ENCODE peak calls at places on chromosomes 13 and 19, in five cellular contexts. One of them, this sample, is unnamed.

GRCh38 chr19:30226464-30227070 is 145.6 kb upstream of the ZNF536 start:
- DNase-seq in fibroblast of pulmonary artery: no peak
- DNase-seq in RPMI7951: no peak
- DNase-seq in stimulated activated CD8-positive, alpha-beta memory T cell treated with anti-CD3 and anti-CD28 coated beads, Interleukin-7, amount 100 ng/mL, for 24 hours: no peak
- DNase-seq in activated T-cell treated with anti-CD3 and anti-CD28 coated beads, Interleukin-2, amount 50 U/mL, for 4 hours: no peak
- DNase-seq in this sample: no peak

GRCh38 chr13:97506511-97506910 is 72.5 kb downstream of the RAP2A start:
- DNase-seq in activated T-cell treated with anti-CD3 and anti-CD28 coated beads, Interleukin-2, amount 50 U/mL, for 4 hours: no peak
- DNase-seq in stimulated activated CD8-positive, alpha-beta memory T cell treated with anti-CD3 and anti-CD28 coated beads, Interleukin-7, amount 100 ng/mL, for 24 hours: no peak
- DNase-seq in fibroblast of pulmonary artery: peak
- DNase-seq in RPMI7951: no peak
- DNase-seq in this sample: no peak

GRCh38 chr19:17209126-17210036 is 5.8 kb upstream of the USE1 start:
- DNase-seq in RPMI7951: peak
- DNase-seq in activated T-cell treated with anti-CD3 and anti-CD28 coated beads, Interleukin-2, amount 50 U/mL, for 4 hours: no peak
- DNase-seq in stimulated activated CD8-positive, alpha-beta memory T cell treated with anti-CD3 and anti-CD28 coated beads, Interleukin-7, amount 100 ng/mL, for 24 hours: peak
- DNase-seq in fibroblast of pulmonary artery: peak
- DNase-seq in this sample: no peak

GRCh38 chr19:55528030-55528801 is 8.7 kb downstream of the SBK2 start:
- DNase-seq in stimulated activated CD8-positive, alpha-beta memory T cell treated with anti-CD3 and anti-CD28 coated beads, Interleukin-7, amount 100 ng/mL, for 24 hours: no peak
- DNase-seq in fibroblast of pulmonary artery: no peak
- DNase-seq in activated T-cell treated with anti-CD3 and anti-CD28 coated beads, Interleukin-2, amount 50 U/mL, for 4 hours: no peak
- DNase-seq in RPMI7951: no peak
- DNase-seq in this sample: no peak

GRCh38 chr13:102983496-102983895 is 82.7 kb downstream of the SLC10A2 start:
- DNase-seq in RPMI7951: peak
- DNase-seq in fibroblast of pulmonary artery: no peak
- DNase-seq in activated T-cell treated with anti-CD3 and anti-CD28 coated beads, Interleukin-2, amount 50 U/mL, for 4 hours: no peak
- DNase-seq in stimulated activated CD8-positive, alpha-beta memory T cell treated with anti-CD3 and anti-CD28 coated beads, Interleukin-7, amount 100 ng/mL, for 24 hours: no peak
- DNase-seq in this sample: no peak

GRCh38 chr13:20461481-20461859 is 64.2 kb downstream of the CRYL1 start:
- DNase-seq in fibroblast of pulmonary artery: peak
- DNase-seq in activated T-cell treated with anti-CD3 and anti-CD28 coated beads, Interleukin-2, amount 50 U/mL, for 4 hours: no peak
- DNase-seq in RPMI7951: peak
- DNase-seq in stimulated activated CD8-positive, alpha-beta memory T cell treated with anti-CD3 and anti-CD28 coated beads, Interleukin-7, amount 100 ng/mL, for 24 hours: no peak
- DNase-seq in this sample: no peak

GRCh38 chr19:35142531-35143230 is 374 bp upstream of the FXYD7 start:
- DNase-seq in fibroblast of pulmonary artery: peak
- DNase-seq in stimulated activated CD8-positive, alpha-beta memory T cell treated with anti-CD3 and anti-CD28 coated beads, Interleukin-7, amount 100 ng/mL, for 24 hours: peak
- DNase-seq in activated T-cell treated with anti-CD3 and anti-CD28 coated beads, Interleukin-2, amount 50 U/mL, for 4 hours: peak
- DNase-seq in RPMI7951: peak
- DNase-seq in this sample: peak

GRCh38 chr13:73765651-73766384 is 368.4 kb downstream of the KLF12 start:
- DNase-seq in RPMI7951: no peak
- DNase-seq in activated T-cell treated with anti-CD3 and anti-CD28 coated beads, Interleukin-2, amount 50 U/mL, for 4 hours: peak
- DNase-seq in fibroblast of pulmonary artery: peak
- DNase-seq in stimulated activated CD8-positive, alpha-beta memory T cell treated with anti-CD3 and anti-CD28 coated beads, Interleukin-7, amount 100 ng/mL, for 24 hours: peak
- DNase-seq in this sample: peak

GRCh38 chr13:102877285-102877684 is 31.5 kb downstream of the ERCC5 start:
- DNase-seq in stimulated activated CD8-positive, alpha-beta memory T cell treated with anti-CD3 and anti-CD28 coated beads, Interleukin-7, amount 100 ng/mL, for 24 hours: no peak
- DNase-seq in activated T-cell treated with anti-CD3 and anti-CD28 coated beads, Interleukin-2, amount 50 U/mL, for 4 hours: no peak
- DNase-seq in fibroblast of pulmonary artery: peak
- DNase-seq in RPMI7951: no peak
- DNase-seq in this sample: no peak

GRCh38 chr13:27622881-27623280 is 1.2 kb downstream of the POLR1D start:
- DNase-seq in RPMI7951: peak
- DNase-seq in activated T-cell treated with anti-CD3 and anti-CD28 coated beads, Interleukin-2, amount 50 U/mL, for 4 hours: no peak
- DNase-seq in stimulated activated CD8-positive, alpha-beta memory T cell treated with anti-CD3 and anti-CD28 coated beads, Interleukin-7, amount 100 ng/mL, for 24 hours: no peak
- DNase-seq in fibroblast of pulmonary artery: no peak
- DNase-seq in this sample: no peak

GRCh38 chr19:1980068-1980467 is 35.4 kb downstream of the BTBD2 start:
- DNase-seq in stimulated activated CD8-positive, alpha-beta memory T cell treated with anti-CD3 and anti-CD28 coated beads, Interleukin-7, amount 100 ng/mL, for 24 hours: no peak
- DNase-seq in RPMI7951: no peak
- DNase-seq in fibroblast of pulmonary artery: no peak
- DNase-seq in activated T-cell treated with anti-CD3 and anti-CD28 coated beads, Interleukin-2, amount 50 U/mL, for 4 hours: no peak
- DNase-seq in this sample: peak

GRCh38 chr19:48444129-48444932 is 1.5 kb upstream of the GRWD1 start:
- DNase-seq in fibroblast of pulmonary artery: no peak
- DNase-seq in activated T-cell treated with anti-CD3 and anti-CD28 coated beads, Interleukin-2, amount 50 U/mL, for 4 hours: no peak
- DNase-seq in stimulated activated CD8-positive, alpha-beta memory T cell treated with anti-CD3 and anti-CD28 coated beads, Interleukin-7, amount 100 ng/mL, for 24 hours: no peak
- DNase-seq in RPMI7951: no peak
- DNase-seq in this sample: peak

GRCh38 chr19:13234518-13234917 is 84.3 kb downstream of the IER2 start:
- DNase-seq in fibroblast of pulmonary artery: no peak
- DNase-seq in RPMI7951: peak
- DNase-seq in activated T-cell treated with anti-CD3 and anti-CD28 coated beads, Interleukin-2, amount 50 U/mL, for 4 hours: peak
- DNase-seq in stimulated activated CD8-positive, alpha-beta memory T cell treated with anti-CD3 and anti-CD28 coated beads, Interleukin-7, amount 100 ng/mL, for 24 hours: peak
- DNase-seq in this sample: no peak

GRCh38 chr13:44402902-44403719 is 29.5 kb downstream of the SERP2 start:
- DNase-seq in fibroblast of pulmonary artery: no peak
- DNase-seq in stimulated activated CD8-positive, alpha-beta memory T cell treated with anti-CD3 and anti-CD28 coated beads, Interleukin-7, amount 100 ng/mL, for 24 hours: no peak
- DNase-seq in activated T-cell treated with anti-CD3 and anti-CD28 coated beads, Interleukin-2, amount 50 U/mL, for 4 hours: no peak
- DNase-seq in RPMI7951: no peak
- DNase-seq in this sample: no peak

GRCh38 chr19:13757805-13758772 is 6.2 kb upstream of the MRI1 start:
- DNase-seq in RPMI7951: no peak
- DNase-seq in stimulated activated CD8-positive, alpha-beta memory T cell treated with anti-CD3 and anti-CD28 coated beads, Interleukin-7, amount 100 ng/mL, for 24 hours: no peak
- DNase-seq in fibroblast of pulmonary artery: no peak
- DNase-seq in activated T-cell treated with anti-CD3 and anti-CD28 coated beads, Interleukin-2, amount 50 U/mL, for 4 hours: no peak
- DNase-seq in this sample: no peak

GRCh38 chr19:391726-392374 is 17.1 kb downstream of the C2CD4C start:
- DNase-seq in activated T-cell treated with anti-CD3 and anti-CD28 coated beads, Interleukin-2, amount 50 U/mL, for 4 hours: no peak
- DNase-seq in fibroblast of pulmonary artery: no peak
- DNase-seq in RPMI7951: no peak
- DNase-seq in stimulated activated CD8-positive, alpha-beta memory T cell treated with anti-CD3 and anti-CD28 coated beads, Interleukin-7, amount 100 ng/mL, for 24 hours: no peak
- DNase-seq in this sample: peak

GRCh38 chr13:112244495-112245177 is 131.5 kb upstream of the SPACA7 start:
- DNase-seq in activated T-cell treated with anti-CD3 and anti-CD28 coated beads, Interleukin-2, amount 50 U/mL, for 4 hours: no peak
- DNase-seq in fibroblast of pulmonary artery: no peak
- DNase-seq in stimulated activated CD8-positive, alpha-beta memory T cell treated with anti-CD3 and anti-CD28 coated beads, Interleukin-7, amount 100 ng/mL, for 24 hours: no peak
- DNase-seq in RPMI7951: no peak
- DNase-seq in this sample: no peak

GRCh38 chr13:89061821-89062220 is 1390.7 kb downstream of the SLITRK5 start:
- DNase-seq in RPMI7951: no peak
- DNase-seq in stimulated activated CD8-positive, alpha-beta memory T cell treated with anti-CD3 and anti-CD28 coated beads, Interleukin-7, amount 100 ng/mL, for 24 hours: no peak
- DNase-seq in activated T-cell treated with anti-CD3 and anti-CD28 coated beads, Interleukin-2, amount 50 U/mL, for 4 hours: no peak
- DNase-seq in fibroblast of pulmonary artery: no peak
- DNase-seq in this sample: no peak

GRCh38 chr19:609001-609340 is 19.3 kb downstream of the HCN2 start:
- DNase-seq in stimulated activated CD8-positive, alpha-beta memory T cell treated with anti-CD3 and anti-CD28 coated beads, Interleukin-7, amount 100 ng/mL, for 24 hours: no peak
- DNase-seq in fibroblast of pulmonary artery: no peak
- DNase-seq in activated T-cell treated with anti-CD3 and anti-CD28 coated beads, Interleukin-2, amount 50 U/mL, for 4 hours: no peak
- DNase-seq in RPMI7951: peak
- DNase-seq in this sample: peak

GRCh38 chr13:101757446-101758039 is 305.1 kb downstream of the ITGBL1 start:
- DNase-seq in activated T-cell treated with anti-CD3 and anti-CD28 coated beads, Interleukin-2, amount 50 U/mL, for 4 hours: no peak
- DNase-seq in fibroblast of pulmonary artery: peak
- DNase-seq in stimulated activated CD8-positive, alpha-beta memory T cell treated with anti-CD3 and anti-CD28 coated beads, Interleukin-7, amount 100 ng/mL, for 24 hours: no peak
- DNase-seq in RPMI7951: peak
- DNase-seq in this sample: no peak

This sample was measured in upper lobe of left lung.